ENCODE peak calls at places on chromosome 20, in eight cellular contexts. A, V, U, F, C, X, Z and W are unnamed samples.

GRCh38 chr20:42483694-42484303 is 705.9 kb downstream of the PTPRT start:
- DNase-seq in A (no peak), V (no peak), U (peak), F (no peak), C (no peak), X (no peak), Z (no peak), W (no peak)

GRCh38 chr20:19692685-19693119 is 65.4 kb upstream of the RIN2 start:
- DNase-seq in A (peak), V (peak), U (peak), F (peak), C (peak), X (no peak), Z (peak), W (peak)

GRCh38 chr20:12255571-12255970 is 337.9 kb downstream of the BTBD3 start:
- DNase-seq in A (no peak), V (no peak), U (no peak), F (no peak), C (no peak), X (no peak), Z (no peak), W (no peak)

GRCh38 chr20:58545565-58546195 is 30.5 kb upstream of the APCDD1L start:
- DNase-seq in A (no peak), V (peak), U (no peak), F (no peak), C (no peak), X (no peak), Z (no peak), W (no peak)

GRCh38 chr20:45337367-45338120 is 10.7 kb downstream of the SDC4 start:
- DNase-seq in A (no peak), V (peak), U (peak), F (no peak), C (peak), X (peak), Z (no peak), W (no peak)

GRCh38 chr20:946826-947225 is 30.7 kb upstream of the ANGPT4 start:
- DNase-seq in A (no peak), V (no peak), U (no peak), F (no peak), C (no peak), X (no peak), Z (no peak), W (no peak)

GRCh38 chr20:59469266-59470252 is 134.8 kb upstream of the PHACTR3 start:
- DNase-seq in A (no peak), V (no peak), U (no peak), F (no peak), C (no peak), X (no peak), Z (no peak), W (no peak)

GRCh38 chr20:54320148-54320607 is 112.3 kb downstream of the PFDN4 start:
- DNase-seq in A (no peak), V (no peak), U (no peak), F (no peak), C (no peak), X (no peak), Z (no peak), W (no peak)

GRCh38 chr20:36872857-36873256 is 3.1 kb upstream of the TLDC2 start:
- DNase-seq in A (no peak), V (no peak), U (no peak), F (no peak), C (peak), X (peak), Z (no peak), W (no peak)

GRCh38 chr20:47392015-47392720 is 35.7 kb upstream of the ZMYND8 start:
- DNase-seq in A (no peak), V (no peak), U (peak), F (peak), C (no peak), X (no peak), Z (no peak), W (peak)

GRCh38 chr20:40134176-40134575 is 554.9 kb downstream of the MAFB start:
- DNase-seq in A (no peak), V (no peak), U (no peak), F (no peak), C (no peak), X (no peak), Z (no peak), W (no peak)

GRCh38 chr20:3420211-3420707 is 12.8 kb upstream of the DNAAF9 start:
- DNase-seq in A (no peak), V (no peak), U (peak), F (no peak), C (no peak), X (no peak), Z (peak), W (peak)

GRCh38 chr20:22775671-22776139 is 191.3 kb upstream of the FOXA2 start:
- DNase-seq in A (no peak), V (no peak), U (peak), F (peak), C (no peak), X (no peak), Z (no peak), W (no peak)

GRCh38 chr20:61055130-61055529 is 196.9 kb upstream of the CDH4 start:
- DNase-seq in A (no peak), V (no peak), U (no peak), F (no peak), C (no peak), X (no peak), Z (no peak), W (no peak)

GRCh38 chr20:2693996-2694471 is 1.5 kb downstream of the EBF4 start:
- DNase-seq in A (no peak), V (no peak), U (no peak), F (no peak), C (peak), X (no peak), Z (no peak), W (no peak)

GRCh38 chr20:2237059-2237458 is 58.7 kb upstream of the TGM3 start:
- DNase-seq in A (peak), V (peak), U (peak), F (no peak), C (peak), X (peak), Z (peak), W (peak)

GRCh38 chr20:6173481-6173880 is 50.7 kb upstream of the FERMT1 start:
- DNase-seq in A (no peak), V (no peak), U (no peak), F (no peak), C (no peak), X (no peak), Z (no peak), W (no peak)

GRCh38 chr20:60395993-60396392 is 437.8 kb downstream of the CDH26 start:
- DNase-seq in A (no peak), V (no peak), U (no peak), F (no peak), C (no peak), X (no peak), Z (no peak), W (no peak)

GRCh38 chr20:36784900-36785299 is 11.3 kb upstream of the DSN1 start:
- DNase-seq in A (no peak), V (no peak), U (peak), F (no peak), C (no peak), X (no peak), Z (no peak), W (peak)

GRCh38 chr20:49283176-49283702 is 5.4 kb upstream of the ZNFX1 start:
- DNase-seq in A (no peak), V (no peak), U (no peak), F (no peak), C (no peak), X (no peak), Z (no peak), W (no peak)

GRCh38 chr20:45611054-45611453 is 18.5 kb upstream of the WFDC10A start:
- DNase-seq in A (no peak), V (no peak), U (no peak), F (no peak), C (no peak), X (no peak), Z (no peak), W (no peak)

GRCh38 chr20:60403105-60403741 is 445.0 kb downstream of the CDH26 start:
- DNase-seq in A (no peak), V (no peak), U (no peak), F (no peak), C (no peak), X (no peak), Z (no peak), W (no peak)

GRCh38 chr20:64171211-64171610 is 7.0 kb downstream of the MYT1 start:
- DNase-seq in A (no peak), V (no peak), U (no peak), F (no peak), C (no peak), X (no peak), Z (no peak), W (no peak)

GRCh38 chr20:1301031-1301529 is 27.9 kb downstream of the SDCBP2 start:
- DNase-seq in A (no peak), V (no peak), U (no peak), F (no peak), C (no peak), X (no peak), Z (no peak), W (no peak)

GRCh38 chr20:50794181-50794845 is 548 bp upstream of the BCAS4 start:
- DNase-seq in A (no peak), V (no peak), U (no peak), F (no peak), C (no peak), X (peak), Z (no peak), W (no peak)

GRCh38 chr20:35187584-35188190 is 15.8 kb downstream of the PROCR start:
- DNase-seq in A (no peak), V (no peak), U (no peak), F (no peak), C (no peak), X (no peak), Z (no peak), W (no peak)

GRCh38 chr20:35196313-35196712 is 24.4 kb downstream of the PROCR start:
- DNase-seq in A (no peak), V (no peak), U (no peak), F (no peak), C (no peak), X (no peak), Z (no peak), W (no peak)

GRCh38 chr20:35190556-35190955 is 18.7 kb downstream of the PROCR start:
- DNase-seq in A (no peak), V (no peak), U (no peak), F (no peak), C (no peak), X (no peak), Z (no peak), W (no peak)

GRCh38 chr20:35191419-35191818 is 19.5 kb downstream of the PROCR start:
- DNase-seq in A (no peak), V (no peak), U (no peak), F (no peak), C (no peak), X (no peak), Z (no peak), W (no peak)

DNA sequence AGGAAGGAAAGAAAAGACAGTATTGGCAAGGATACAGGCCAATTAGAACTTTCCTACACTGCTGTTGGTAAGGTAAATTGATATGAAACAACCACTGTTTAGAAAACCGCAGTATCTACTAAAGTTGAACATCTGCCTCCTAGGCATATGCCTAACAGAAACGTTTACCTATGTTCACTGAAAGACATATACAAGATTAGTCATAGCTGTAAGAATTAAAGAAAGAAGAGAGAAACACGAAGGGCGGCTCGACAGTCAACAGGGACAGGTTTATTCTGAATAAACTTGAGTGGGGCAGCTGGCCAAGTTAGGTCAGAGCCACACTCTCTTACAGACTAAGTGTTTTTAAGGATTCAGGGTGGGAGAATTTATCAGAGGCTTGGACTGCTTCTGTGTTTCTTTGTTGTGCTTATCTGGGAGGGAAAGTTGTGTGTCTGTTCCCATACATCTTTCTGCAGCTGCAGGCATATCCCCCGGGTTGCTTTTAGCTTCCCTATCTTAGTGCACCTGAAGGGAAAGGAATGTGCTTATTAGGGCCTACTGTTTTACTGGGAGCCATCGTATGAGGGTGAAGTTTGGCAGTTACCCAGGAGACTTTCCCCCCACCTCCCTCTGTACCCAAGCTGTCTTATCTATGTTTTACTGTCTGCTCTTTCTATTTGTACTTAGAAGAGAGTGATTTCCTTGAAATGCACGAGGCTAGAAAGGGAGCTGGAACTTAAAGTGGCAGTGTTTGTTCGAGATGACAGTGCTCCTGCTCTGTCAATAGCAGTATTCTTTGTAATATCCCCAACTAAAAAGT is 20.4 kb downstream of the PROCR start:
- DNase-seq in A (no peak), V (no peak), U (no peak), F (no peak), C (peak), X (no peak), Z (peak), W (no peak)
- TF ChIP-seq POLR2A in A (no peak), V (no peak), U (no peak), F (no peak), C (no peak), X (no peak), Z (no peak), W (no peak)

DNA sequence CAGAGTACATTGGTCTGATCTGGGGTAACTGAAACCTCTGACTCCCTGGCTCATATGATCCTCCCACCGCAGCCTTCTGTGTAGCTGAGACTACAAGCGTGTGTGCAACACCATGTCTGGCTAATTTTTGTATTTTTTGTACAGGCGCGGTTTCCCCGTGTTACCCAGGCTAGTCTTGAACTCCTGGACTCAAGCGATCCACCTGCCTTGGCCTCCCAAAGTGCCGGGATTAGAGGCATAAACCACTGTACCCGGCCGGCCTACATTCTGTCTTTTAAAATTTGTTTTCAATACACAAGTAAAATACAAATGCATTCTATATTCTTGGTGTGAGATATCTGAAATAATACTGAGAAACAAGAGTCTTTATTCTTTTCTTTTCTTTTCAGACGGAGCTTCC is 1.7 kb upstream of the CBFA2T2 start:
- DNase-seq in A (no peak), V (no peak), U (no peak), F (no peak), C (no peak), X (no peak), Z (no peak), W (no peak)
- TF ChIP-seq POLR2A in A (no peak), V (no peak), U (no peak), F (no peak), C (no peak), X (no peak), Z (no peak), W (no peak)

GRCh38 chr20:10710995-10711775 is 37.4 kb upstream of the JAG1 start:
- DNase-seq in A (no peak), V (no peak), U (no peak), F (peak), C (no peak), X (no peak), Z (no peak), W (no peak)
- TF ChIP-seq POLR2A in A (no peak), V (no peak), U (no peak), F (no peak), C (no peak), X (peak), Z (no peak), W (no peak)

GRCh38 chr20:24032412-24032898 is 43.9 kb upstream of the GGTLC1 start:
- DNase-seq in A (no peak), V (no peak), U (no peak), F (no peak), C (no peak), X (no peak), Z (no peak), W (no peak)

GRCh38 chr20:24033151-24033550 is 44.6 kb upstream of the GGTLC1 start:
- DNase-seq in A (no peak), V (no peak), U (no peak), F (no peak), C (no peak), X (no peak), Z (no peak), W (no peak)

DNA sequence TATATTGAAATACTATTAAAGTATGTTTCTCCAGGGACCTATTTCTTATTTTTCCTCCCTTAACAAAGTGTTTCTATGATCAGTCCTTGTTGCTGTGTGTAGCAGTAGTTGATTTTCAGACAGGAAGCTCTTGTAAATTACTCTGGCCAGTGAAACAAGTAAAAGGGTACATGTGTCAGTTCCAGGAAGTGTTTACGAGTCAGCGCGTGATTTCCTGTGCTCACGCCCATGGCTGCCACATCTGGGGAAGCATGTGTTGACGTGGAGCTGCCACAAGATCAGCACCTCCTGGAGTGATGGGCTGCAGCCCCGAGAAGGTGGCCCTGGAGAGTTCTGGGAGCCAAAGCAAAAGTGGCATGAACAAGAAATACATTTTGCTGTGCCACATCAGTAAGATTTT is 38.6 kb upstream of the GGTLC1 start:
- DNase-seq in A (peak), V (no peak), U (peak), F (no peak), C (no peak), X (peak), Z (peak), W (peak)
- TF ChIP-seq POLR2A in A (no peak), V (no peak), U (no peak), F (no peak), C (no peak), X (no peak), Z (no peak), W (peak)

GRCh38 chr20:62302341-62303048 is at the start of gene ADRM1:
- DNase-seq in A (peak), V (peak), U (peak), F (peak), C (peak), X (peak), Z (peak), W (peak)
- TF ChIP-seq POLR2A in A (no peak), V (peak), U (peak), F (peak), C (peak), X (peak), Z (peak), W (peak)

DNA sequence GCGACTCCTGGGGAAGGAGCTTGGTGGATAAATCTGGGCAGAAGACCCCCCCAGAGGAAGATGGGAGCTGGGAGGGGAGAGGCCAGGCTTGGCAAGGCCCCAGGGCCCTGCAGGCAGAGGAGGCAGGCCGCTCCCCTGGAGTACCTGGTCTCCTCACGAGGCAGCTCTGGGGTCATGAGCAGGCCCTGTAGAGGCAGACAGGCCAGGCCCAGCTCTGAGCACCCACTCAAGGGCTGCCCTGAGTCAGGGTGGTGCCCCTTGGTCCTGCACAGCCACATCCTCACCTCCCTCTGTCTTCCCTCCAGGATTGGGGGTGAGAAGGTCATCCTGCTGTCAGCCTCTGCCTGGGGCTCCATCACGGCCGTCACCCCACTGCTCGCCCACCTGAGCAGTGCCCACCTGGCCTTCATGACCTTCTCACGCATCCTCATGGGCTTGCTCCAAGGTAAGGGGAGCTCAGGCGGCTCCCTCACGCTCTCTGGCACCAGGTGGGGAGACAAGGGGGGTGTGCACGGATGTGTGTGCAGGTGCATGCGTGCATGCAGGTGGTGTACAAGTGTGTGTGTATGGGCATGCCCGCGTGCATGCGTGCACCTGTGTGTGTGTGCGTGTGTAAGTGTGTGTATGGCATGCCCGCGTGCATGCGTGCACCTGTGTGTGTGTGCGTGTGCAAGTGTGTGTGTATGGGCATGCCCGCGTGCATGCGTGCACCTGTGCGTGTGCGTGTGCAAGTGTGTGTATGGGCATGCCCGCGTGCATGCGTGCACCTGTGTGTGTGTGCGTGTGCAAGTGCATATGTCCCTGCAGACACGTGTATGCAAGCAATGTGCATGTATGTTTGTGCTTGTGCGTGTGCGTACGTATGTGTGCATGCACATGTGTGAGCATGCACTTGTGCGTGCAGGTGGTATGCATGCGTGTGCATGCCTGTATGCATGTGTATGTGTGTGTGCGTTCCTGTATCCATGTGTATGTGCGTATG is 4.9 kb downstream of the SLC17A9 start:
- DNase-seq in A (no peak), V (no peak), U (no peak), F (no peak), C (no peak), X (peak), Z (no peak), W (no peak)
- TF ChIP-seq POLR2A in A (no peak), V (no peak), U (no peak), F (no peak), C (no peak), X (no peak), Z (no peak), W (no peak)